ENCODE peak calls at places on chromosomes 6 and 20, in four cellular contexts. One of them, this sample, is unnamed.

GRCh38 chr6:165042912-165043311 is 266.5 kb downstream of the C6orf118 start:
- DNase-seq in stomach: no peak
- DNase-seq in NCI-H345: no peak
- DNase-seq in LHCN-M2: no peak
- DNase-seq in this sample: no peak

GRCh38 chr20:53996584-53997486 is 73.6 kb downstream of the BCAS1 start:
- DNase-seq in stomach: no peak
- DNase-seq in NCI-H345: no peak
- DNase-seq in LHCN-M2: no peak
- DNase-seq in this sample: no peak

GRCh38 chr6:14598017-14598864 is 480.7 kb downstream of the CD83 start:
- DNase-seq in stomach: no peak
- DNase-seq in NCI-H345: no peak
- DNase-seq in LHCN-M2: no peak
- DNase-seq in this sample: no peak

GRCh38 chr6:149335924-149336323 is 18.4 kb downstream of the TAB2 start:
- DNase-seq in stomach: no peak
- DNase-seq in NCI-H345: no peak
- DNase-seq in LHCN-M2: peak; percentile 77
- DNase-seq in this sample: no peak

GRCh38 chr6:27814665-27815424 is 97.4 kb downstream of the OR2B2 start:
- DNase-seq in stomach: peak; percentile 79
- DNase-seq in NCI-H345: no peak
- DNase-seq in LHCN-M2: no peak
- DNase-seq in this sample: peak; percentile 58

GRCh38 chr20:25257130-25257529 is 9.2 kb downstream of the PYGB start:
- DNase-seq in stomach: no peak
- DNase-seq in NCI-H345: no peak
- DNase-seq in LHCN-M2: no peak
- DNase-seq in this sample: no peak

GRCh38 chr20:24098886-24099285 is 110.3 kb upstream of the GGTLC1 start:
- DNase-seq in stomach: no peak
- DNase-seq in NCI-H345: no peak
- DNase-seq in LHCN-M2: no peak
- DNase-seq in this sample: peak; percentile 21

GRCh38 chr20:33673411-33674293 is 576 bp downstream of the NECAB3 start:
- DNase-seq in stomach: no peak
- DNase-seq in NCI-H345: no peak
- DNase-seq in LHCN-M2: peak; percentile 35
- DNase-seq in this sample: no peak

GRCh38 chr20:63064745-63065711 is 58.3 kb upstream of the BHLHE23 start:
- DNase-seq in stomach: no peak
- DNase-seq in NCI-H345: no peak
- DNase-seq in LHCN-M2: no peak
- DNase-seq in this sample: no peak

GRCh38 chr20:1937316-1937976 is 42.2 kb downstream of the SIRPA start:
- DNase-seq in stomach: no peak
- DNase-seq in NCI-H345: no peak
- DNase-seq in LHCN-M2: no peak
- DNase-seq in this sample: no peak

GRCh38 chr20:64065973-64066341 is 3.0 kb downstream of the TCEA2 start:
- DNase-seq in stomach: no peak
- DNase-seq in NCI-H345: no peak
- DNase-seq in LHCN-M2: peak; percentile 86
- DNase-seq in this sample: no peak

GRCh38 chr20:58714923-58715708 is 22.5 kb downstream of the NPEPL1 start:
- DNase-seq in stomach: no peak
- DNase-seq in NCI-H345: no peak
- DNase-seq in LHCN-M2: no peak
- DNase-seq in this sample: no peak

GRCh38 chr20:8481636-8482035 is 349.6 kb downstream of the PLCB1 start:
- DNase-seq in stomach: no peak
- DNase-seq in NCI-H345: no peak
- DNase-seq in LHCN-M2: no peak
- DNase-seq in this sample: no peak

GRCh38 chr6:88983532-88983931 is 20.1 kb upstream of the RNGTT start:
- DNase-seq in stomach: no peak
- DNase-seq in NCI-H345: no peak
- DNase-seq in LHCN-M2: peak; percentile 44
- DNase-seq in this sample: no peak

GRCh38 chr20:17655865-17656489 is 26.1 kb downstream of the RRBP1 start:
- DNase-seq in stomach: no peak
- DNase-seq in NCI-H345: no peak
- DNase-seq in LHCN-M2: peak; percentile 45
- DNase-seq in this sample: no peak

GRCh38 chr6:113634352-113635163 is 222.6 kb upstream of the MARCKS start:
- DNase-seq in stomach: no peak
- DNase-seq in NCI-H345: no peak
- DNase-seq in LHCN-M2: peak; percentile 42
- DNase-seq in this sample: no peak

GRCh38 chr6:5511924-5512323 is 250.6 kb downstream of the FARS2 start:
- DNase-seq in stomach: no peak
- DNase-seq in NCI-H345: no peak
- DNase-seq in LHCN-M2: peak; percentile 48
- DNase-seq in this sample: no peak

GRCh38 chr20:50360218-50360672 is 149.9 kb upstream of the PTPN1 start:
- DNase-seq in stomach: no peak
- DNase-seq in NCI-H345: no peak
- DNase-seq in LHCN-M2: no peak
- DNase-seq in this sample: no peak

GRCh38 chr6:157518399-157519250 is 137.6 kb downstream of the ZDHHC14 start:
- DNase-seq in stomach: no peak
- DNase-seq in NCI-H345: no peak
- DNase-seq in LHCN-M2: no peak
- DNase-seq in this sample: no peak

GRCh38 chr6:39898625-39899024 is 35.6 kb downstream of the MOCS1 start:
- DNase-seq in stomach: no peak
- DNase-seq in NCI-H345: no peak
- DNase-seq in LHCN-M2: no peak
- DNase-seq in this sample: no peak

GRCh38 chr20:20273281-20273680 is 94.6 kb upstream of the INSM1 start:
- DNase-seq in stomach: no peak
- DNase-seq in NCI-H345: no peak
- DNase-seq in LHCN-M2: no peak
- DNase-seq in this sample: no peak

GRCh38 chr6:51753635-51754034 is 333.8 kb downstream of the PKHD1 start:
- DNase-seq in stomach: peak; percentile 28
- DNase-seq in NCI-H345: no peak
- DNase-seq in LHCN-M2: no peak
- DNase-seq in this sample: no peak

GRCh38 chr6:157184202-157185015 is 138.9 kb downstream of the TMEM242 start:
- DNase-seq in stomach: peak; percentile 85
- DNase-seq in NCI-H345: peak; percentile 73
- DNase-seq in LHCN-M2: peak; percentile 49
- DNase-seq in this sample: no peak

GRCh38 chr20:7841967-7842301 is 98.3 kb downstream of the HAO1 start:
- DNase-seq in stomach: no peak
- DNase-seq in NCI-H345: no peak
- DNase-seq in LHCN-M2: peak; percentile 92
- DNase-seq in this sample: no peak

GRCh38 chr6:157420497-157420896 is 39.5 kb downstream of the ZDHHC14 start:
- DNase-seq in stomach: no peak
- DNase-seq in NCI-H345: no peak
- DNase-seq in LHCN-M2: no peak
- DNase-seq in this sample: no peak

GRCh38 chr20:49851991-49852390 is 39.4 kb downstream of the SLC9A8 start:
- DNase-seq in stomach: no peak
- DNase-seq in NCI-H345: no peak
- DNase-seq in LHCN-M2: no peak
- DNase-seq in this sample: no peak

GRCh38 chr20:1302578-1303541 is 26.1 kb downstream of the SDCBP2 start:
- DNase-seq in stomach: no peak
- DNase-seq in NCI-H345: no peak
- DNase-seq in LHCN-M2: peak; percentile 94
- DNase-seq in this sample: no peak

GRCh38 chr20:62239278-62239879 is 1.1 kb downstream of the OSBPL2 start:
- DNase-seq in stomach: no peak
- DNase-seq in NCI-H345: peak; percentile 27
- DNase-seq in LHCN-M2: no peak
- DNase-seq in this sample: no peak

GRCh38 chr20:22522701-22523100 is 61.7 kb downstream of the FOXA2 start:
- DNase-seq in stomach: no peak
- DNase-seq in NCI-H345: no peak
- DNase-seq in LHCN-M2: no peak
- DNase-seq in this sample: no peak

GRCh38 chr6:113668712-113669408 is 188.3 kb upstream of the MARCKS start:
- DNase-seq in stomach: no peak
- DNase-seq in NCI-H345: peak; percentile 57
- DNase-seq in LHCN-M2: no peak
- DNase-seq in this sample: no peak

GRCh38 chr6:119742188-119742803 is 392.7 kb upstream of the MAN1A1 start:
- DNase-seq in stomach: peak; percentile 67
- DNase-seq in NCI-H345: peak; percentile 28
- DNase-seq in LHCN-M2: peak; percentile 46
- DNase-seq in this sample: peak; percentile 7

GRCh38 chr6:47967843-47968242 is 143.2 kb downstream of the PTCHD4 start:
- DNase-seq in stomach: no peak
- DNase-seq in NCI-H345: no peak
- DNase-seq in LHCN-M2: peak; percentile 36
- DNase-seq in this sample: no peak

GRCh38 chr20:19212524-19213502 is at the start of gene SLC24A3:
- DNase-seq in stomach: peak; percentile 83
- DNase-seq in NCI-H345: peak; percentile 77
- DNase-seq in LHCN-M2: no peak
- DNase-seq in this sample: no peak

GRCh38 chr20:3041818-3042504 is 1.5 kb upstream of the GNRH2 start:
- DNase-seq in stomach: no peak
- DNase-seq in NCI-H345: peak; percentile 72
- DNase-seq in LHCN-M2: no peak
- DNase-seq in this sample: no peak

GRCh38 chr6:79167931-79168694 is 66.4 kb downstream of the HMGN3 start:
- DNase-seq in stomach: no peak
- DNase-seq in NCI-H345: no peak
- DNase-seq in LHCN-M2: peak; percentile 35
- DNase-seq in this sample: no peak

GRCh38 chr20:53384392-53384791 is 209.2 kb downstream of the ZNF217 start:
- DNase-seq in stomach: no peak
- DNase-seq in NCI-H345: no peak
- DNase-seq in LHCN-M2: no peak
- DNase-seq in this sample: no peak

This sample was measured in GOT3.